ENCODE peak calls at places on chromosomes 4 and X, in five cellular contexts. One of them, this sample, is unnamed.

GRCh38 chr4:73684097-73684496 is 56.3 kb upstream of the CXCL8 start:
- DNase-seq in H1: no peak
- DNase-seq in mesenchymal stem cell: no peak
- DNase-seq in H9: no peak
- DNase-seq in trophoblast cell: no peak
- DNase-seq in this sample: no peak

GRCh38 chr4:630661-631060 is 5.3 kb downstream of the PDE6B start:
- DNase-seq in H1: no peak
- DNase-seq in mesenchymal stem cell: no peak
- DNase-seq in H9: peak
- DNase-seq in trophoblast cell: no peak
- DNase-seq in this sample: no peak

GRCh38 chrX:123833387-123833786 is 26.5 kb upstream of the XIAP start:
- DNase-seq in H1: peak
- DNase-seq in mesenchymal stem cell: peak
- DNase-seq in H9: peak
- DNase-seq in trophoblast cell: peak
- DNase-seq in this sample: peak

GRCh38 chr4:121656269-121656641 is 40.5 kb downstream of the ANXA5 start:
- DNase-seq in H1: no peak
- DNase-seq in mesenchymal stem cell: peak
- DNase-seq in H9: peak
- DNase-seq in trophoblast cell: peak
- DNase-seq in this sample: peak

GRCh38 chr4:182969651-182970279 is 52.6 kb upstream of the DCTD start:
- DNase-seq in H1: no peak
- DNase-seq in mesenchymal stem cell: no peak
- DNase-seq in H9: no peak
- DNase-seq in trophoblast cell: no peak
- DNase-seq in this sample: no peak

GRCh38 chrX:155819966-155820491 is 61.1 kb upstream of the VAMP7 start:
- DNase-seq in H1: peak
- DNase-seq in mesenchymal stem cell: peak
- DNase-seq in H9: peak
- DNase-seq in trophoblast cell: peak
- DNase-seq in this sample: peak

GRCh38 chr4:114272226-114272625 is 292.8 kb upstream of the ARSJ start:
- DNase-seq in H1: no peak
- DNase-seq in mesenchymal stem cell: peak
- DNase-seq in H9: no peak
- DNase-seq in trophoblast cell: peak
- DNase-seq in this sample: no peak

GRCh38 chr4:155666701-155667537 is at the start of gene GUCY1A1:
- DNase-seq in H1: peak
- DNase-seq in mesenchymal stem cell: peak
- DNase-seq in H9: peak
- DNase-seq in trophoblast cell: peak
- DNase-seq in this sample: peak

GRCh38 chr4:47863486-47863885 is 25.6 kb upstream of the CORIN start:
- DNase-seq in H1: no peak
- DNase-seq in mesenchymal stem cell: no peak
- DNase-seq in H9: no peak
- DNase-seq in trophoblast cell: no peak
- DNase-seq in this sample: no peak

DNA sequence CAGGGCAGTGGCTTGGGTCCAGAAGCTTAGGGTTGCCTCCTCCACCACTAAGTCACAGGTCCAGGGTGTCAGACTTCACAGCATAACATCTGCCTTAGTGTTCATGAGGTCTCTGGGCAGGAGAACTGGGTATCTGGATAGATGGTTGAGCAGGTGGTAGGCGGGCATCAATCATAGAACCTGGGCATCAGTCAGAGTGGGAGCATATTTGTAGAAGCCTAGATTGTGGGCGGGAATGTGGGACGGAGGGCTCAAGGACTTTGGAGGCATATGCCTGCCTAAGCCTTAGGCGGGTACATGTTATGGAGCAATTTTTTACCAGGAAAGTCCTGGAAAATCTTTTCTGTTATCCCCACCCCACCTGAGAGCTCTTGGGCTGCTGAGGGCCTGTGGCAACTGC is 28.5 kb downstream of the TAF7L start:
- DNase-seq in H1: no peak
- DNase-seq in mesenchymal stem cell: no peak
- DNase-seq in H9: no peak
- DNase-seq in trophoblast cell: no peak
- DNase-seq in this sample: no peak
- H2BK12ac ChIP-seq in H1: no peak
- H2BK12ac ChIP-seq in mesenchymal stem cell: no peak
- H2BK12ac ChIP-seq in H9: no peak
- H2BK12ac ChIP-seq in trophoblast cell: no peak
- H2BK12ac ChIP-seq in this sample: no peak

DNA sequence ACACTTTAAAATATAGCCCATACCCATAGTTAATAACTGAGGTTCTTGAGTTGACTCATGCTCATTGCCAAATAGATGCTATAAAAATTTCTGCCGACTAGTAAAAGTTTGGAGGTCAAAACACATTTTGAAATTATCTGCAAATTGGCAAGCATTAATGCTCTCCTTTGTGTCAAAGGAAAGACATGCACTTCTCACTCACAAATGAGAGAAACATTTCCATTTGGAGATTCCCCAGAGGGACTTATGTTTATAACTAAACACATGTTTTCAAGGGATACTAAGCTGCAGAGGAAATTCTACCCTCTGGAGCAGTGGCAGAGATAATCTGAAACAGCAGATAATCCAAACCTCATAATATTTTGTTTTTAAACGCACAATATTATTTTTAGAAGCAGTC is 45.7 kb upstream of the CCDC160 start:
- DNase-seq in H1: no peak
- DNase-seq in mesenchymal stem cell: no peak
- DNase-seq in H9: no peak
- DNase-seq in trophoblast cell: no peak
- DNase-seq in this sample: no peak
- H2BK12ac ChIP-seq in H1: no peak
- H2BK12ac ChIP-seq in mesenchymal stem cell: no peak
- H2BK12ac ChIP-seq in H9: no peak
- H2BK12ac ChIP-seq in trophoblast cell: no peak
- H2BK12ac ChIP-seq in this sample: no peak

DNA sequence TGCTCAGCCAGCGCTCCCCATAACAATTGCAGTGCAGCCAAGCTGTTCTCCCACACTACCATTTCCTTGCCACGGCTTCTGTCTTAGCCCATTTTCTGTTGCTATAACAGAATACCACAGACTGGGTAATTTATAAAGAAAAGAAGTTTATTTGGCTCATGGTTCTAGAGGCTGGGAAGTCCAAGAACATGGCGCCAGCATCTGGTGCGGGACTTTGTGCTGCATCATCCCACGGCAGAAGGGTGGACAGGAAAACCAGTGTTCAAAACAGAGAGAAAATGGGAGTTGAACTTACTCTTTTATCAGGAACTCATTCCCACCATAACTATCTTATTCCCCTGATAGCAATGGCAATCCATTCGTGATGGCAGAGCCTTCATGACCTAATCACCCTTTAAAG is 104.6 kb downstream of the FHDC1 start:
- DNase-seq in H1: no peak
- DNase-seq in mesenchymal stem cell: no peak
- DNase-seq in H9: no peak
- DNase-seq in trophoblast cell: no peak
- DNase-seq in this sample: no peak
- H2BK12ac ChIP-seq in H1: no peak
- H2BK12ac ChIP-seq in mesenchymal stem cell: no peak
- H2BK12ac ChIP-seq in H9: no peak
- H2BK12ac ChIP-seq in trophoblast cell: no peak
- H2BK12ac ChIP-seq in this sample: no peak

GRCh38 chr4:30979402-30979801 is 259.2 kb downstream of the PCDH7 start:
- DNase-seq in H1: no peak
- DNase-seq in mesenchymal stem cell: no peak
- DNase-seq in H9: no peak
- DNase-seq in trophoblast cell: no peak
- DNase-seq in this sample: no peak
- H2BK12ac ChIP-seq in H1: no peak
- H2BK12ac ChIP-seq in mesenchymal stem cell: no peak
- H2BK12ac ChIP-seq in H9: no peak
- H2BK12ac ChIP-seq in trophoblast cell: no peak
- H2BK12ac ChIP-seq in this sample: no peak

GRCh38 chrX:114221445-114221844 is 362.4 kb upstream of the HTR2C start:
- DNase-seq in H1: no peak
- DNase-seq in mesenchymal stem cell: no peak
- DNase-seq in H9: no peak
- DNase-seq in trophoblast cell: no peak
- DNase-seq in this sample: no peak
- H2BK12ac ChIP-seq in H1: no peak
- H2BK12ac ChIP-seq in mesenchymal stem cell: no peak
- H2BK12ac ChIP-seq in H9: no peak
- H2BK12ac ChIP-seq in trophoblast cell: no peak
- H2BK12ac ChIP-seq in this sample: no peak

GRCh38 chr4:142549726-142550463 is 296.2 kb downstream of the INPP4B start:
- DNase-seq in H1: no peak
- DNase-seq in mesenchymal stem cell: peak
- DNase-seq in H9: no peak
- DNase-seq in trophoblast cell: no peak
- DNase-seq in this sample: no peak
- H2BK12ac ChIP-seq in H1: no peak
- H2BK12ac ChIP-seq in mesenchymal stem cell: no peak
- H2BK12ac ChIP-seq in H9: no peak
- H2BK12ac ChIP-seq in trophoblast cell: no peak
- H2BK12ac ChIP-seq in this sample: no peak

DNA sequence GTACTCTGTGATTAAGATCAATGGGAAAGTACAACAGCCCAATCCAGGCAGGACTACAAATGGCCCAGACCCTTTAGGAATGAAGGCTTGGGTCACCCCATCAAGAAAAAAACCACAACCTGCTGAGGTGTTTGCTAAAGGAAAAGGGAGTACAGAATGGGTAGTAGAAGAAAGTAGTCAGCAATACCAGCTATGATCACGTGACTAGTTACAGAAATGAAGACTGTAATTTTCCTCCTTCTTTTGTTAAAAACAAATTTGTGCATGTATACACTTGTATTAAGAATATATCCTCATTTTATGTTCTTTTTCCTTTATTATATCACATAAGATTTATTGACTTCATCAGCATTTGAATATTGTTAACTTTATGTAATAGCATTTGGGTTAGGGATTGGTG is 160.1 kb upstream of the TBX22 start:
- DNase-seq in H1: no peak
- DNase-seq in mesenchymal stem cell: no peak
- DNase-seq in H9: no peak
- DNase-seq in trophoblast cell: no peak
- DNase-seq in this sample: no peak
- H2BK12ac ChIP-seq in H1: no peak
- H2BK12ac ChIP-seq in mesenchymal stem cell: no peak
- H2BK12ac ChIP-seq in H9: no peak
- H2BK12ac ChIP-seq in trophoblast cell: no peak
- H2BK12ac ChIP-seq in this sample: no peak

This sample was measured in neuronal stem cell.